ENCODE peak calls at places on chromosomes 6 and 20, in ten cellular contexts. J, E, U, B, M, X, N, Z, H and C are unnamed samples.

GRCh38 chr6:101276066-101276465 is 117.4 kb upstream of the GRIK2 start:
- DNase-seq in X (no peak), N (no peak), U (no peak), J (no peak), H (no peak), M (no peak), Z (no peak), B (no peak), E (peak), C (no peak)

GRCh38 chr20:20814685-20815084 is 102.2 kb upstream of the RALGAPA2 start:
- DNase-seq in U (no peak), J (no peak), E (no peak), N (no peak), B (no peak), Z (no peak), M (no peak), H (no peak), X (peak), C (no peak)

GRCh38 chr6:110756817-110757216 is 58.5 kb downstream of the CDK19 start:
- DNase-seq in Z (no peak), B (no peak), X (no peak), E (no peak), H (no peak), U (no peak), N (no peak), M (peak), J (no peak), C (no peak)

GRCh38 chr6:122014961-122015360 is 384.5 kb upstream of the HSF2 start:
- DNase-seq in J (no peak), Z (no peak), U (no peak), B (peak), X (no peak), M (no peak), E (peak), H (no peak), N (no peak), C (no peak)

GRCh38 chr6:11888725-11889124 is 110.1 kb upstream of the ADTRP start:
- DNase-seq in U (no peak), H (no peak), M (no peak), X (no peak), Z (no peak), J (no peak), B (no peak), N (no peak), E (no peak), C (no peak)

GRCh38 chr6:135325624-135326424 is 144.7 kb downstream of the MYB start:
- DNase-seq in X (no peak), N (no peak), E (no peak), M (no peak), Z (no peak), H (no peak), J (no peak), B (no peak), U (no peak), C (peak)

GRCh38 chr6:701215-701614 is 8.3 kb upstream of the EXOC2 start:
- DNase-seq in H (no peak), X (no peak), E (no peak), U (no peak), M (no peak), J (no peak), B (no peak), Z (no peak), N (no peak), C (no peak)

GRCh38 chr6:22784611-22785010 is 215.2 kb downstream of the HDGFL1 start:
- DNase-seq in U (no peak), M (no peak), B (peak), X (no peak), N (no peak), H (no peak), J (no peak), Z (peak), E (no peak), C (no peak)

DNA sequence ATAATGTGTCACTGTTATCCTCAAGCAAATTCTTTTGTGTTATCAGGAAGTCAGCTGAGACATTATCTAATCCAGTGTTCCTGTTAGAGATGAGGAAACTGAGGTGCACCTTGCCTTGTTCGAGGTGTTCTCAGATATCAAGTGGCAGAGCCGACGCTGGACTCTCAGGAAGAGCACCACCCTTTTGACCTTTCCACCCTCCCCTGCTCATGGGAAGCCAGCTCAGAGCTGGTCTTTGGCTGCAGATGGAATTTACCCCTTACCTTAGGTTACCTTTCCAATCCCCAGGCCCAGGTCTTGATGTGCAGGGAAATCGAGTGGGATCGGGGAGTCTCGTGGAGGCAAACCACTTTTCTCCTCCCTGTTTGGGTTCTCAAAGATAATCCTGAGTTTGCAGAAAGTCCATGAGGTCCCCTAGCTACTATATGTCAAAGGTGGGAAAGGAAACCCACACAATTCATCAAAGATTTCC is 62.9 kb upstream of the PIM1 start:
- DNase-seq in M (no peak), J (no peak), Z (no peak), H (no peak), E (no peak), B (no peak), U (no peak), X (no peak), N (no peak), C (no peak)
- TF ChIP-seq CTCF in M (no peak), J (no peak), Z (no peak), H (no peak), E (no peak), B (no peak), U (no peak), X (no peak), N (no peak), C (no peak)

DNA sequence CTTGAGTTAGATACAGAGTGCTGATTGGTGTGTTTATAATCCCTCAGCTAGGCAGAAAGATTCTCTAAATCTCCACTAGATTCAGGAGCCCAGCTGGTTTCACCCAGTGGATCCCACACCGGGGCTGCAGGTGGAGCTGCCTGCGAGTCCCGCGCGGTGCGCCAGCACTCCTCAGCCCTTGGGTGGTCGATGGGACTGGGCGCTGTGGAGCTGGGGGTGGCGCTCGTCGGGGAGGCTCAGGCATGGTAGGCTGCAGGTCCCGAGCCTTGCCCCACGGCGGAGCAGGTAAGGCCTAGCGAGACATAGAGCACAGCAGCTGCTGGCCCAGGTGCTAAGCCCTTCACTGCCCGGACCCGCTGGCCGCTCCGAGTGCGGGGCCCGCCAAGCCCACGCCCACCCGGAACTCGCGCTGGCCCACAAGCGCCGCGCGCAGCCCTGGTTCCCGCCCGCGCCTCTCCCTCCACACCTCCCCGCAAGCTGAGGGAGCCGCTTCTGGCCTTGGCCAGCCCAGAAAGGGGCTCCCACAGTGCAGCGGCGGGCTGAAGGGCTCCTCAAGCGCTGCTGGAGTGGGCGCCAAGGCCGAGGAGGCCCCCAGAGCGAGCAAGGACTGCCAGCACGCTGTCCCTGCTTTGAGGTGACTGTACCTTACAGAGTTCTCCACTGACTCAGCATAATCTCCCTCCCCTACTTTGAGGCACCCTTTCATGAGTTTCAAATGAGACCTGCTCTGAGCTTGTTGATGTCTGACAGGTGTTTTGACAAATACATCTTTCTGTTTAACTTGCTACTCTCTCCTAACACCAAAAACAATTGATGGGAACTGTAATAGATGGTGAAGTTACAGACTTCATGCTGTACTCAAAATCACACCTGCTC is 3.9 kb upstream of the SSR1 start:
- DNase-seq in N (no peak), M (no peak), H (no peak), X (no peak), Z (no peak), B (no peak), U (no peak), J (no peak), E (no peak), C (no peak)
- TF ChIP-seq CTCF in N (no peak), M (no peak), H (no peak), X (no peak), Z (no peak), B (no peak), U (no peak), J (no peak), E (no peak), C (no peak)

DNA sequence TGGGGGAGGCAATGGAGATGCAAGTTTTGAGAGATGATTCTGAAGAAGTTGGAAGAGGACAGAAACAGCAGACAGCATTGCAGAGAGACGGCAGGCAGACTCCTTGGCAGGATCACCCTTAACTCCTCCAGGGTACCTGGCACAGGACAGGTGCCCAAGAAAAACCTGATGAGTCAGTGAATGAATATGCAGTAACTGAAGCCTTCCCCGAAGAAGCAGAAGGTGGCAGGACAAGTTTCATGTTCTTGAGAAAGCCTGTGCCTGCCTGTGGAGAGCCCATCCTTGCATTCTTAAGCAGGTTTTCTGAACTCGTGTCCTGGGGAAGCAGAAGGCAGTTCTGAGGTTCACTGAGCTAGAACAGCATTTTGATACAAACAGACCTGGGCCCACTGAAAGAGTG is 79.6 kb upstream of the SASH1 start:
- DNase-seq in E (no peak), N (no peak), B (no peak), J (peak), U (peak), Z (no peak), M (no peak), H (no peak), X (peak), C (no peak)
- TF ChIP-seq CTCF in E (no peak), N (no peak), B (no peak), J (no peak), U (no peak), Z (no peak), M (no peak), H (no peak), X (no peak), C (no peak)

GRCh38 chr6:41936073-41936837 is 5.4 kb downstream of the CCND3 start:
- DNase-seq in B (peak), H (peak), E (peak), U (peak), N (peak), M (peak), J (peak), Z (peak), X (peak), C (peak)
- TF ChIP-seq CTCF in B (peak), H (peak), E (peak), U (peak), N (peak), M (peak), J (peak), Z (peak), X (peak), C (peak)

GRCh38 chr20:62362991-62363919 is 3.9 kb downstream of the LAMA5 start:
- DNase-seq in Z (no peak), M (no peak), U (no peak), E (no peak), X (peak), J (peak), B (no peak), H (no peak), N (no peak), C (no peak)
- TF ChIP-seq CTCF in Z (no peak), M (peak), U (no peak), E (no peak), X (peak), J (no peak), B (no peak), H (peak), N (no peak), C (no peak)

DNA sequence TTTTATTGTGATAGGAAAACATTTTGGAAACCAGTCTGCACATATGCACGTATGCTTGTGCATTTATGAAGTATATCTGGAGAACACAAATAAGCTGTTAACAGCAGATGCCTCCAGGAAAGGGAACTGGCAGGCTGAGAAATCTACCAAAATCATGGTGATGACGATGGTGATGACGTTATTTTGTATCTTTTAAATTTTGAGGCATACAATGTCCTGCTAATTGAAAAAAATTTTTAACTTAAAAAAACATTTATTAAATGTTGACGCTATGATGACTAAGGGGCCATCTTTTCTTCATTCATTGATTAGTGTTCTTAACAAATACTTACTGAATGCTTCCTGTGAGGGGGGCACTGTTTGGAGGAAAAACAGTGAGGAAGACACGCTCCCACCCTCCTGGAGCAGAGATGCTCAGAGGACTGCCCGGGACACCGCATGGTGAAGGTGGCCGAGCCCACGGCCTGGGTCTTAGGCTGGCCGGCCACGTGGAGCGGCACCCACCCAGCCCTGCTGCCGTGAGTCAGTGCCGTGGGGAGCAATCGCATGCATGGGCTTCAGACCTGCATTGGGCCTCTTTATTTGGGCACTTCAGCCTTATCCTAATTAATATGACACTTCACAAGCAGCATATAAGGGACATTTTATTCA is 15.9 kb upstream of the ENTPD6 start:
- DNase-seq in H (no peak), J (no peak), U (no peak), N (no peak), Z (no peak), E (no peak), B (no peak), X (no peak), M (no peak), C (no peak)
- TF ChIP-seq CTCF in H (no peak), J (peak), U (no peak), N (no peak), Z (no peak), E (no peak), B (no peak), X (peak), M (no peak), C (no peak)

GRCh38 chr6:71386215-71386614 is 97.6 kb downstream of the OGFRL1 start:
- DNase-seq in U (peak), H (no peak), N (no peak), M (no peak), J (peak), Z (no peak), E (no peak), X (no peak), B (no peak), C (no peak)

GRCh38 chr6:71387179-71387578 is 98.6 kb downstream of the OGFRL1 start:
- DNase-seq in N (no peak), E (peak), Z (no peak), H (no peak), B (peak), X (no peak), U (no peak), M (no peak), J (no peak), C (no peak)

GRCh38 chr6:71385111-71385822 is 96.7 kb downstream of the OGFRL1 start:
- DNase-seq in M (no peak), J (no peak), H (no peak), B (no peak), X (no peak), E (no peak), N (no peak), Z (no peak), U (no peak), C (no peak)

GRCh38 chr6:71383891-71384489 is 95.4 kb downstream of the OGFRL1 start:
- DNase-seq in B (peak), H (no peak), X (peak), M (peak), J (peak), U (peak), E (peak), Z (peak), N (no peak), C (no peak)

DNA sequence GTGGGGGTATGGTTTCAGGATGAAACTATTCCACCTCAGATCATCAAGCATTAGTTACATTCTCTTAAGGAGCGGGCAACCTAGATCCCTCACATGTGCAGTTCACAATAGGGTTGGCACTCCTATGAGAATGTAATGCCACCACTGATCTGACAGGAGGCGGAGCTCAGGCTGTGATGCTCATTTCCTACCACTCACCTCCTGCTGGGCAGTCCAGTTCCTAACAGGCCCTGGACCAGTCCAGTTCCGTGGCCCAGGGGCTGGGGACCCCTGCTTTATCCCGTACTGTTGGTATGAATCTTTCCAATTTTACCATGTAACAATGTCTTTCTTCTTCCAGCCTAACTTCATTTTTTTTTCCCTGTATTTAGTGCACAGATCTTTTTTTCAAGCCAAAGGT is 94.9 kb downstream of the OGFRL1 start:
- DNase-seq in J (no peak), B (no peak), U (no peak), Z (no peak), X (no peak), M (no peak), E (no peak), N (no peak), H (no peak), C (no peak)
- TF ChIP-seq CTCF in J (no peak), B (no peak), U (no peak), Z (no peak), X (no peak), M (no peak), E (no peak), N (no peak), H (no peak), C (no peak)

GRCh38 chr6:68652117-68652536 is 17.0 kb downstream of the ADGRB3 start:
- DNase-seq in M (no peak), U (no peak), J (no peak), N (no peak), X (no peak), Z (no peak), H (no peak), E (no peak), B (no peak), C (no peak)
- TF ChIP-seq CTCF in M (no peak), U (no peak), J (peak), N (no peak), X (no peak), Z (peak), H (no peak), E (no peak), B (no peak), C (no peak)

GRCh38 chr6:157281570-157281969 is 41.7 kb downstream of the TMEM242 start:
- DNase-seq in X (peak), B (no peak), J (peak), Z (no peak), M (no peak), U (no peak), H (peak), E (no peak), N (no peak), C (no peak)
- TF ChIP-seq CTCF in X (no peak), B (peak), J (peak), Z (peak), M (no peak), U (peak), H (peak), E (peak), N (no peak), C (no peak)

GRCh38 chr6:42322676-42323075 is 105.0 kb upstream of the MRPS10 start:
- DNase-seq in E (no peak), X (no peak), M (no peak), N (no peak), H (no peak), U (no peak), Z (no peak), J (no peak), B (no peak), C (no peak)
- TF ChIP-seq CTCF in E (no peak), X (no peak), M (no peak), N (no peak), H (no peak), U (no peak), Z (no peak), J (peak), B (no peak), C (no peak)